ENCODE peak calls at places on chromosomes 7 and 10, in four cellular contexts. T is mucosa of descending colon, P is upper lobe of right lung, L is natural killer cell. W is an unnamed sample.

GRCh38 chr10:5645375-5645774 is 21.0 kb downstream of the ASB13 start:
- ATAC-seq in T (peak), P (no peak), L (no peak), W (no peak)

GRCh38 chr7:100247152-100247757 is 27.5 kb downstream of the PVRIG start:
- ATAC-seq in T (peak), P (peak), L (no peak), W (no peak)

GRCh38 chr10:79397575-79398303 is 47.7 kb downstream of the ZCCHC24 start:
- ATAC-seq in T (no peak), P (no peak), L (no peak), W (no peak)

GRCh38 chr10:132645630-132646442 is 108.2 kb downstream of the INPP5A start:
- ATAC-seq in T (no peak), P (no peak), L (no peak), W (no peak)

GRCh38 chr7:151585744-151586424 is 66.2 kb upstream of the RHEB start:
- ATAC-seq in T (no peak), P (peak), L (no peak), W (no peak)

GRCh38 chr7:31981874-31982390 is 88.3 kb downstream of the PDE1C start:
- ATAC-seq in T (no peak), P (no peak), L (no peak), W (no peak)

GRCh38 chr7:66778201-66778600 is 37.7 kb downstream of the RABGEF1 start:
- ATAC-seq in T (no peak), P (peak), L (no peak), W (no peak)

GRCh38 chr7:152987673-152988072 is 228.1 kb downstream of the ACTR3B start:
- ATAC-seq in T (no peak), P (no peak), L (no peak), W (no peak)

GRCh38 chr10:110833234-110833940 is 38.3 kb upstream of the PDCD4 start:
- ATAC-seq in T (no peak), P (no peak), L (no peak), W (no peak)

GRCh38 chr7:96287168-96287567 is 34.7 kb downstream of the SLC25A13 start:
- ATAC-seq in T (peak), P (peak), L (no peak), W (no peak)

GRCh38 chr7:1543826-1544177 is 12.2 kb downstream of the TMEM184A start:
- ATAC-seq in T (peak), P (no peak), L (peak), W (no peak)

GRCh38 chr7:75534727-75535307 is 42.7 kb downstream of the SPDYE5 start:
- ATAC-seq in T (no peak), P (peak), L (no peak), W (peak)